ENCODE peak calls at places on chromosome 9, in four cellular contexts. One of them, this sample, is unnamed.

GRCh38 chr9:128415222-128415621 is 5.4 kb upstream of the CERCAM start:
- DNase-seq in H1: no peak
- DNase-seq in GM12878: no peak
- DNase-seq in K562: no peak
- DNase-seq in this sample: no peak

GRCh38 chr9:5529683-5530221 is 19.4 kb downstream of the PDCD1LG2 start:
- DNase-seq in K562: no peak
- DNase-seq in GM12878: peak; percentile 73
- DNase-seq in H1: no peak
- DNase-seq in this sample: no peak

GRCh38 chr9:18238254-18238653 is 235.7 kb upstream of the ADAMTSL1 start:
- DNase-seq in K562: no peak
- DNase-seq in H1: no peak
- DNase-seq in GM12878: no peak
- DNase-seq in this sample: no peak

GRCh38 chr9:109141375-109141774 is 21.6 kb upstream of the TMEM245 start:
- DNase-seq in GM12878: no peak
- DNase-seq in H1: no peak
- DNase-seq in K562: no peak
- DNase-seq in this sample: no peak

GRCh38 chr9:127961613-127962150 is 19.1 kb downstream of the EEIG1 start:
- DNase-seq in K562: no peak
- DNase-seq in GM12878: no peak
- DNase-seq in H1: no peak
- DNase-seq in this sample: no peak

GRCh38 chr9:105406369-105406768 is 41.5 kb upstream of the FSD1L start:
- DNase-seq in GM12878: no peak
- DNase-seq in K562: no peak
- DNase-seq in H1: no peak
- DNase-seq in this sample: no peak

GRCh38 chr9:16869140-16869903 is 1.1 kb downstream of the BNC2 start:
- DNase-seq in GM12878: no peak
- DNase-seq in H1: no peak
- DNase-seq in K562: no peak
- DNase-seq in this sample: no peak

GRCh38 chr9:21585756-21586752 is 103.9 kb upstream of the IFNE start:
- DNase-seq in GM12878: no peak
- DNase-seq in H1: no peak
- DNase-seq in K562: no peak
- DNase-seq in this sample: no peak

GRCh38 chr9:7369384-7369821 is 430.2 kb downstream of the DMAC1 start:
- DNase-seq in H1: no peak
- DNase-seq in K562: no peak
- DNase-seq in GM12878: no peak
- DNase-seq in this sample: no peak

GRCh38 chr9:137034039-137034708 is 2.3 kb upstream of the FUT7 start:
- DNase-seq in GM12878: no peak
- DNase-seq in H1: no peak
- DNase-seq in K562: no peak
- DNase-seq in this sample: no peak

DNA sequence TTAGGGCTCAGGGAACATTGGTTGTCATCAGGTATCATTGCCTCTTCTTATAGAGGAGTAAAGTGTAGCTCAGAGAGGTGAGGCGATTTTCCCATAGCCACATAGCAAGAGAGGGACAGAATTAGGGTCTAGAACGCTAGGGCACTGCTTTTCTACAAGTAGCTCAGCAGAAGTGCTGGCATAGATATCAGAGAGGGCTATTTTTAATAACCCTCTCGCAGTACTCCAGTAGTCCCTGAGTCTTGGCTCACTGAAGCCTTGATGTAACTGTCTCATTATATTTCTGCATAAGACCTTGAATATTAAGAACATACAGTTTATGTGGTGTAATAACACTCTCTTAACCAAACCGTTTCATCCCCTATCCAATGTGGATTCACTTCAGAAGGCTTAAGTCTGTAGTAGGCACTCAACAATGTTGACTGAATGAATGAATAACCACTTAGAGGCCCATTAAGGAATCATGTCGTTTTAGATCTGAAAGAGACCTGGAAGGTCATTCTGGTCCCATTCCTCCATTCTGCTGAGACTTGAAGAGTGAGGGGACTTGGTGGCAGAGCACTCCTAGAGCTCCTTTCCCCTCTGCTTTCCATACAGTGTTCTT is 4.7 kb upstream of the FRMPD1 start:
- DNase-seq in K562: no peak
- DNase-seq in GM12878: no peak
- DNase-seq in H1: no peak
- DNase-seq in this sample: no peak
- H3K4me1 ChIP-seq in K562: peaks cover 10% of the 10 kb centered on the region
- H3K4me1 ChIP-seq in GM12878: no peaks in the 10 kb centered on the region
- H3K4me1 ChIP-seq in H1: peaks cover 4% of the 10 kb centered on the region
- H3K4me1 ChIP-seq in this sample: peaks cover under 1% of the 10 kb centered on the region

GRCh38 chr9:98369471-98369870 is 114.0 kb upstream of the TBC1D2 start:
- DNase-seq in GM12878: no peak
- DNase-seq in H1: no peak
- DNase-seq in K562: no peak
- DNase-seq in this sample: no peak

GRCh38 chr9:98369896-98370295 is 114.4 kb upstream of the TBC1D2 start:
- DNase-seq in GM12878: no peak
- DNase-seq in K562: no peak
- DNase-seq in H1: no peak
- DNase-seq in this sample: no peak

GRCh38 chr9:98367923-98368322 is 112.5 kb upstream of the TBC1D2 start:
- DNase-seq in K562: peak; percentile 38
- DNase-seq in H1: no peak
- DNase-seq in GM12878: no peak
- DNase-seq in this sample: no peak

GRCh38 chr9:98368366-98369065 is 113.1 kb upstream of the TBC1D2 start:
- DNase-seq in H1: no peak
- DNase-seq in K562: peak; percentile 82
- DNase-seq in GM12878: no peak
- DNase-seq in this sample: no peak

GRCh38 chr9:98369066-98369425 is 113.6 kb upstream of the TBC1D2 start:
- DNase-seq in H1: no peak
- DNase-seq in GM12878: no peak
- DNase-seq in K562: no peak
- DNase-seq in this sample: no peak
- TF ChIP-seq JUND in H1: no peak
- TF ChIP-seq JUND in GM12878: no peak
- TF ChIP-seq JUND in K562: no peak
- TF ChIP-seq JUND in this sample: no peak

DNA sequence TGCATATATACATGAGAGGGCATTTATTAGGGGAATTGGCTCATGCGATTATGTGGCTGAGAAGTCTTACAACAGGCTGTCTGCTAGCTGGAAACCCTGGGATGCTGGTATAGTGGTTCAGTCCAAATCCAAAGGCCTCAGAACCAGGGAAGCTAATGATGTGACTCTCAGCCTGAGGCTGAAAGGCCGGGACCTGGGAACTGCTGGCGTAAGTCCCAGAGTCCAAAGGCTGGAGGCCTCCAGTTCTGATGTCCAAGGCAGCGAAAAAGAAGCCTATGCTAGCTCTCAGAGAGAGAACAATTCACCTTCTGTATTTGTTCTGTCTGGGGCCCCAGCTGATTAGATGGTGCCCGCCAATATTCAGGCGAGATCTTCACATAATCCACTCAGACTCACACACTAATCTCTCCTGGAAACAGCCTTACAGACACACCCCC is 84.1 kb downstream of the KIAA1958 start:
- DNase-seq in GM12878: no peak
- DNase-seq in H1: no peak
- DNase-seq in K562: no peak
- DNase-seq in this sample: peak; percentile 89
- TF ChIP-seq KDM1A in GM12878: no peak
- TF ChIP-seq KDM1A in H1: no peak
- TF ChIP-seq KDM1A in K562: no peak
- TF ChIP-seq KDM1A in this sample: no peak

GRCh38 chr9:98364042-98364441 is 108.6 kb upstream of the TBC1D2 start:
- DNase-seq in K562: no peak
- DNase-seq in GM12878: no peak
- DNase-seq in H1: no peak
- DNase-seq in this sample: no peak
- H3K4me1 ChIP-seq in K562: peaks cover 9% of the 10 kb centered on the region
- H3K4me1 ChIP-seq in GM12878: no peaks in the 10 kb centered on the region
- H3K4me1 ChIP-seq in H1: no peaks in the 10 kb centered on the region
- H3K4me1 ChIP-seq in this sample: no peaks in the 10 kb centered on the region

GRCh38 chr9:124262596-124263045 is 4.9 kb downstream of the NEK6 start:
- DNase-seq in GM12878: no peak
- DNase-seq in K562: no peak
- DNase-seq in H1: peak; percentile 31
- DNase-seq in this sample: no peak
- TF ChIP-seq JUND in GM12878: no peak
- TF ChIP-seq JUND in K562: no peak
- TF ChIP-seq JUND in H1: no peak
- TF ChIP-seq JUND in this sample: no peak

DNA sequence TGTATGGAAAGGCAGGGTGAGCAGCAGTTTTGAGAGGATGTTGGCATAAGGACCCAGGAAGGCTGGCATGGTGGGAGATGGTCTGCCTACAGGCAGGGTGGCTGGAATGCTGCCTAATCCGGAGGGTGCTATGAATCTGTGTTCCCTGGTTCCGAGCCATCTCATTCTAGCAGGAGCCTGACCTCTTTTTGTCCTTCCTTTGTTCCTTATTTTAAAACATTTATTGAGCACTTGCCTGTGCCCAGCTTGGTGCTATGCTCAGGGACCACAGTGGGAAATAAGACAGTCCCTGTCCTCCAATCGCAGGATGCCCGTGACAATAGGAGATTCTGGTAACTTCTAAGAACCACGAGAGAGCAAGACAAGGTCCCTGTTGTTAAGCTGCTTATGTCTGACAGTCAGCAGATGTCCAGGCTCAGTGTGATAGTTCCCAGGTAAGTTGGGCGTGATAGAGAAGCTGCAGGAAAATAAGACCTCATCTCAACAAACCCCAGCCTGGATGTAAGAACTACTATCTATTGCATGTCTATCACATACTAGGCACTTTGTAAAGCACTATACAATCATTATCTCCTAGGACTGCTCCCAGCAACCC is 9.1 kb upstream of the ZBTB34 start:
- DNase-seq in H1: no peak
- DNase-seq in GM12878: no peak
- DNase-seq in K562: no peak
- DNase-seq in this sample: no peak
- TF ChIP-seq KDM1A in H1: no peak
- TF ChIP-seq KDM1A in GM12878: no peak
- TF ChIP-seq KDM1A in K562: no peak
- TF ChIP-seq KDM1A in this sample: no peak

This sample was measured in HepG2.